ENCODE peak calls at places on chromosomes 6 and 20, in five cellular contexts. T is GM12878, P is HepG2, D is H1, V is K562. Z is an unnamed sample.

GRCh38 chr20:64057628-64058498 is 5.1 kb upstream of the TCEA2 start:
- DNase-seq in V (peak; percentile 87), D (no peak), T (no peak), P (peak; percentile 83), Z (peak; percentile 69)

GRCh38 chr6:25027221-25027916 is 91.6 kb upstream of the RIPOR2 start:
- DNase-seq in P (no peak), T (peak; percentile 60), D (no peak), V (peak; percentile 28), Z (no peak)

GRCh38 chr20:51116765-51117686 is 94.1 kb upstream of the KCNG1 start:
- DNase-seq in V (no peak), D (no peak), P (no peak), T (no peak), Z (no peak)

GRCh38 chr20:32685541-32686529 is 12.1 kb upstream of the C20orf203 start:
- DNase-seq in P (peak; percentile 100), V (peak; percentile 71), T (no peak), D (no peak), Z (no peak)

GRCh38 chr6:101534821-101535220 is 141.3 kb downstream of the GRIK2 start:
- DNase-seq in P (no peak), V (no peak), D (no peak), T (no peak), Z (no peak)

GRCh38 chr6:27280064-27280539 is 32.0 kb downstream of the POM121L2 start:
- DNase-seq in D (no peak), V (peak; percentile 90), P (peak; percentile 65), T (no peak), Z (peak; percentile 72)

GRCh38 chr6:31734703-31735500 is 1.4 kb downstream of the CLIC1 start:
- DNase-seq in P (peak; percentile 65), V (peak; percentile 96), T (peak; percentile 60), D (peak; percentile 56), Z (peak; percentile 59)

GRCh38 chr6:121064345-121064744 is 269.9 kb downstream of the TBC1D32 start:
- DNase-seq in V (no peak), T (no peak), D (no peak), P (no peak), Z (no peak)

GRCh38 chr6:142014515-142014914 is 118.2 kb upstream of the GJE1 start:
- DNase-seq in D (no peak), T (no peak), P (no peak), V (no peak), Z (peak; percentile 72)

GRCh38 chr6:36124881-36125280 is 5.4 kb upstream of the MAPK13 start:
- DNase-seq in P (no peak), V (no peak), D (no peak), T (no peak), Z (no peak)

GRCh38 chr6:2037230-2037926 is 208.0 kb downstream of the GMDS start:
- DNase-seq in V (no peak), P (no peak), D (no peak), T (no peak), Z (peak; percentile 1)

GRCh38 chr6:44264154-44265002 is 973 bp downstream of the NFKBIE start:
- DNase-seq in P (no peak), D (no peak), T (no peak), V (peak; percentile 65), Z (no peak)

GRCh38 chr6:95518630-95519227 is 58.6 kb upstream of the MANEA start:
- DNase-seq in D (no peak), T (no peak), P (no peak), V (peak; percentile 62), Z (no peak)

DNA sequence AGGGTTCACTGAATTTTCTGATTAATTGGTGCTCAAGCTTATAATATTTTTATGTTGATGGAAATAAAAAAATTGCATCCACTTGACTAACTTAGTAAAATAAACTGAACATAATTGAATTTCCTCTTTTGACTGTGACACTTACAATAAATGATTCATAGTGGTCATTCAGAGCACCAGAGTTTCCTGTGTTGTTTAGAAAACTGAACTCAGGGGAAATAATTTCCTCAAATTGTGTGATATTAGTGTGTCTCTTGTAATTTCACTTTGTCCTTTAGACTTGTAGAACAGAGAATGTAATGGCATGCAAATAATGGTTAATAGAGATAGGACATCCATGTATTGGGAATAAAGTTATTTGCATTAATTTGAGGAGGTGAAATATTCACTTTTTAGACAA is 319.7 kb upstream of the MAN1A1 start:
- DNase-seq in V (no peak), D (no peak), T (no peak), P (no peak), Z (no peak)
- TF ChIP-seq KDM1A in V (no peak), D (no peak), T (no peak), P (no peak), Z (no peak)

GRCh38 chr6:71190809-71191208 is 97.8 kb upstream of the OGFRL1 start:
- DNase-seq in V (no peak), T (no peak), P (peak; percentile 11), D (no peak), Z (no peak)
- TF ChIP-seq EP300 in V (no peak), T (no peak), P (no peak), D (no peak), Z (no peak)

DNA sequence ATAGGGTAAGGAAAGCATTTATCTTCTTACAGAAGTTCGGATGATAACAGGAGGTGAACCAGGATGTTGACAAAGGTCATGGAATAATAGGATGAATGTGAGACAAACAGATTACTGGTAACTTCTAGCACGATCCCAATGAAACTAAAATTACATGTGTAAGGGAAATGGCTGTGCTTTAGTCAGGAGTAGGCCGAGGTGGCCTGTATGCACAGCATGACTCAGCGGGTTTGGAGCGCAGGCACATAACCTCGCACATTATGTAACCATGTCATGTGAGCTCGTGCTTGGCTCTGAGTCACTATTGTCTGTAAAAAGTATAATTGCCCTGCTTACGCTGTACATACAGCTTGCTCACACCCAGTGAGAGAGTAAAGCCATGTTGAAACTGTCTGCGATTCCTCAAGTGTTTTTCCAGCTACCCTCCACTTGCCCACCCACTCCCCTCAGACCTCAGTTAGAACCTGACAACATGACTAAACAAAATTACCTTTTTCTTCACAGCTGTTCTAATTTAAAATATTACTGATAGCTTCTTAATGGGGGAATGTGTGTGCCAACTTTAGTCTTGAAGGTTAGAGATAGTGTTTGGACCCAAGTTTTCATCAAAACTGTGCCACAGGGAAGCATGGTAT is 8.2 kb downstream of the CYB5R4 start:
- DNase-seq in V (peak; percentile 78), P (no peak), T (no peak), D (no peak), Z (no peak)
- TF ChIP-seq KDM1A in V (no peak), P (no peak), T (no peak), D (no peak), Z (no peak)

GRCh38 chr6:26216886-26217713 is 129.9 kb downstream of the HFE start:
- DNase-seq in T (no peak), V (peak; percentile 97), P (peak; percentile 93), D (no peak), Z (no peak)
- TF ChIP-seq EP300 in T (no peak), V (peak; percentile 45), P (no peak), D (no peak), Z (no peak)

GRCh38 chr6:3523288-3523670 is 66.4 kb upstream of the SLC22A23 start:
- DNase-seq in P (no peak), D (no peak), V (no peak), T (no peak), Z (no peak)

GRCh38 chr6:3522561-3523287 is 65.9 kb upstream of the SLC22A23 start:
- DNase-seq in T (no peak), P (no peak), D (no peak), V (no peak), Z (peak; percentile 23)

GRCh38 chr6:3518356-3518841 is 61.5 kb upstream of the SLC22A23 start:
- DNase-seq in D (no peak), P (peak; percentile 44), T (no peak), V (no peak), Z (peak; percentile 55)

GRCh38 chr6:3523966-3524365 is 67.1 kb upstream of the SLC22A23 start:
- DNase-seq in V (no peak), D (no peak), T (no peak), P (no peak), Z (no peak)

DNA sequence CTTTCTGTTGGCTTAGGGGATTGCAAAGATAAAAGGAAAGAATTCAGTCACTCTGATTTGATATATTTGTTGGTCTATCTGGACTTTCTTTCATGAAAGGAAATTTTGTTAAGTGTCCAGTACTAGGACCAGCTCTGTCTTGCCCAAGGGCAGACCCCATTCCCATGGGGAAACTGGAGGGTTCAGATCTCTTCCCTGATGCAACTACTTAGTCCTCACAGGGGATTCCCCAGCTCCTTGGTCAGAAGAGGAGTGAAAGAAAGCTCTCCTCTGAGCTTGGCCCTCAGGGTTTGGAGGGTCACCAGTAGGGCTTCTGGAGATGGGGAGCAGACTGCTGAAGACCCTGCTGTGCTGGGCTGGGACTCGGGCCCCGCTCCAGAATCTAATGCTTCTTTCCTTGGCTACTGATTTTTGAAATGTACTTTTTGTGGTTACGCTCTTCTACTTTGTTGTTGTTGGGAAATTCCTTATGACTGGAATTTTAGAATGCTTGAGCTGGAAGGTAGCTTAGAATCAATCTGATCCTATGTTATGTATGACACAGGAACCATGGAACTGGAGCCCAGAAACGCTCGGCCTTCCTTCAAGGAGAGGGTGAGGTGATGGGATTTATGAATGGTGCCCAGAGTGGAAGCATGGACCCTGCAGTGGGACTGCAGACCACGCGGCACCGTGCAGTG is 63.8 kb upstream of the SLC22A23 start:
- DNase-seq in P (no peak), D (no peak), V (no peak), T (no peak), Z (no peak)
- TF ChIP-seq KDM1A in P (no peak), D (no peak), V (no peak), T (no peak), Z (no peak)

GRCh38 chr6:105799051-105799450 is 287.1 kb upstream of the PRDM1 start:
- DNase-seq in T (no peak), D (no peak), P (no peak), V (no peak), Z (no peak)
- TF ChIP-seq EP300 in T (no peak), D (no peak), P (no peak), V (no peak), Z (no peak)

DNA sequence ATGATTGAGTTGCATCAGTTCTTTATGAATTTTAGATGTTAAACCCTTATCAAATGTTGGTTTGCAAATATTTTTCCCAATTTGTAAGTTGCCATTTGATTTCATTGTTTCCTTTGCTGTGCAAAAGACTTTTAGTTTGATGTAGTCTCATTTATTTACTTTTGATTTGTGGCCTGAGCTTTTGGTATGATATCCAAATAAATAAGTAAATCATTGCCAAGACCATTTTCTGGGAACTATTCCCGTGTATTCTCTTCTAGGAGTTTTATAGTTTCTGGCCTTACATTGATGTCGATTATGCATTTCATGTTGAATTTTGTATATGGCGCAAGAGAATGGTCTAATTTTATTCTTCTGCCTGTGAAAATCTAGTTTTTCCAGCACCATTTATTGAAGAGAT is 13.4 kb downstream of the AIG1 start:
- DNase-seq in T (no peak), D (no peak), P (no peak), V (no peak), Z (no peak)
- TF ChIP-seq KDM1A in T (no peak), D (no peak), P (no peak), V (no peak), Z (no peak)

DNA sequence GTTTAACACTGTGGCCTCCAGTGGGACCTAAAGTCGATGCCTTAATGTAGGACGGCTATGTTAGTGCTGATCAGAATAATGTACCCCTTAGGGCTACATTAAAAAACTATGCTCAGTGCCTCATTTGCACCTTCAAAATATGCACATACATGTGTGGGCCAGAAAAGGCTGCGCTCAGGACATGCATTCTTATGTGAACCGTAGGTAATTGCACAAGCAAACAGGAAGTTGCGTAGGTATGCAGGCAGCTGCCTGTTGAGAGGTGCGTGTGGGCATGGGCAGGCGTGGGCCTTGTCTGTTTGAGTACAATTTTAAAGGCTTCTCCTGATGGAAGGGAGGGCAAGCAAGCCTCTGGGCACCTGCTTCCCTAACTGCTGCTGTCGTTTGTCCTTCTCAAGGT is 116.2 kb upstream of the JAG1 start:
- DNase-seq in D (no peak), T (no peak), V (no peak), P (peak; percentile 49), Z (no peak)
- TF ChIP-seq EP300 in D (no peak), T (no peak), V (no peak), P (no peak), Z (no peak)

Z was measured in A549.